ENCODE peak calls at places on chromosomes 5 and 9, in eight cellular contexts. D is transverse colon, P is heart left ventricle, S is right lobe of liver, U is HCT116, L is suprapubic skin, V is endothelial cell of umbilical vein, R is A549. X is an unnamed sample.

GRCh38 chr9:136031094-136031493 is 64.0 kb downstream of the NACC2 start:
- DNase-seq in D (no peak), P (no peak), S (no peak), U (no peak), L (no peak), V (no peak), R (no peak), X (no peak)

GRCh38 chr9:21994996-21995651 is 533 bp downstream of the CDKN2B-AS1 start:
- DNase-seq in D (peak; percentile 87), P (peak; percentile 77), S (peak; percentile 79), U (peak; percentile 56), L (peak; percentile 89), V (peak; percentile 69), R (no peak), X (peak; percentile 55)

GRCh38 chr9:122168356-122168755 is 8.6 kb downstream of the MORN5 start:
- DNase-seq in D (no peak), P (no peak), S (no peak), U (no peak), L (peak; percentile 11), V (peak; percentile 73), R (no peak), X (no peak)

GRCh38 chr5:108650997-108651396 is 96.7 kb upstream of the FER start:
- DNase-seq in D (no peak), P (no peak), S (no peak), U (no peak), L (no peak), V (peak; percentile 88), R (no peak), X (no peak)

GRCh38 chr5:107401470-107402085 is 269.2 kb downstream of the EFNA5 start:
- DNase-seq in D (no peak), P (no peak), S (no peak), U (no peak), L (no peak), V (no peak), R (no peak), X (no peak)

GRCh38 chr9:22307013-22307711 is 139.5 kb upstream of the DMRTA1 start:
- DNase-seq in D (no peak), P (no peak), S (no peak), U (peak; percentile 54), L (no peak), V (peak; percentile 54), R (peak; percentile 84), X (no peak)

GRCh38 chr5:118121258-118121657 is 867.1 kb downstream of the DTWD2 start:
- DNase-seq in D (no peak), P (no peak), S (no peak), U (no peak), L (no peak), V (no peak), R (no peak), X (no peak)

GRCh38 chr5:139765409-139766217 is 30.0 kb upstream of the PSD2 start:
- DNase-seq in D (peak; percentile 79), P (peak; percentile 82), S (peak; percentile 80), U (no peak), L (peak; percentile 88), V (peak; percentile 76), R (peak; percentile 76), X (no peak)

GRCh38 chr9:98995971-98996504 is 52.3 kb downstream of the COL15A1 start:
- DNase-seq in D (no peak), P (no peak), S (no peak), U (no peak), L (no peak), V (no peak), R (no peak), X (no peak)

GRCh38 chr9:98995059-98995665 is 51.5 kb downstream of the COL15A1 start:
- DNase-seq in D (peak; percentile 29), P (peak; percentile 86), S (no peak), U (no peak), L (peak; percentile 72), V (no peak), R (no peak), X (no peak)

GRCh38 chr9:98998441-98999151 is 54.9 kb downstream of the COL15A1 start:
- DNase-seq in D (peak; percentile 76), P (peak; percentile 91), S (peak; percentile 83), U (peak; percentile 54), L (peak; percentile 92), V (peak; percentile 50), R (peak; percentile 60), X (no peak)

GRCh38 chr9:98999152-98999525 is 55.4 kb downstream of the COL15A1 start:
- DNase-seq in D (no peak), P (peak; percentile 47), S (no peak), U (no peak), L (peak; percentile 68), V (no peak), R (no peak), X (no peak)

DNA sequence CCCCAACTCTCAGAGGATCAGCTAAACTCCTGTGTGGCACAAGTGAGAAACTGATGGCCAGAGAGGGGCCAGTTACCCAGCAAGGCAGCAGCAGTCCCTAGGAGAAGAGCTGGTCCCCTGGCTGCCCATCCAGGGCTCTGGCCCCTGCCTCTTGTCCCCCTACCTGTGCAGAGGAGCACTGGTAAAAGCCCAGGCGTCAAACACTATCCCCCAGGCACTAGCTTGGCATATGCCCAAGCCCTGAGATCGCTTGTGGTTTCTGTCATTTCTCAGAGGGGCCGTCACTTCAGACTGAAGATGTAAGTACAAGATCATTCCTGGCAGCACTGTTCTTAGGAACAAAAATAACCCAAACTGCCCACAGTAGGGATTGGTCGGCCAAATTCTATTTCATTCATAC is 53.9 kb downstream of the COL15A1 start:
- DNase-seq in D (no peak), P (peak; percentile 66), S (no peak), U (no peak), L (peak; percentile 70), V (no peak), R (no peak), X (no peak)
- H3K27ac ChIP-seq in D (peak overlapping the region; percentile 76), P (peak overlapping the region; percentile 84), S (no peak overlapping the region), U (no peak overlapping the region), L (no peak overlapping the region), V (no peak overlapping the region), R (no peak overlapping the region), X (no peak overlapping the region)

DNA sequence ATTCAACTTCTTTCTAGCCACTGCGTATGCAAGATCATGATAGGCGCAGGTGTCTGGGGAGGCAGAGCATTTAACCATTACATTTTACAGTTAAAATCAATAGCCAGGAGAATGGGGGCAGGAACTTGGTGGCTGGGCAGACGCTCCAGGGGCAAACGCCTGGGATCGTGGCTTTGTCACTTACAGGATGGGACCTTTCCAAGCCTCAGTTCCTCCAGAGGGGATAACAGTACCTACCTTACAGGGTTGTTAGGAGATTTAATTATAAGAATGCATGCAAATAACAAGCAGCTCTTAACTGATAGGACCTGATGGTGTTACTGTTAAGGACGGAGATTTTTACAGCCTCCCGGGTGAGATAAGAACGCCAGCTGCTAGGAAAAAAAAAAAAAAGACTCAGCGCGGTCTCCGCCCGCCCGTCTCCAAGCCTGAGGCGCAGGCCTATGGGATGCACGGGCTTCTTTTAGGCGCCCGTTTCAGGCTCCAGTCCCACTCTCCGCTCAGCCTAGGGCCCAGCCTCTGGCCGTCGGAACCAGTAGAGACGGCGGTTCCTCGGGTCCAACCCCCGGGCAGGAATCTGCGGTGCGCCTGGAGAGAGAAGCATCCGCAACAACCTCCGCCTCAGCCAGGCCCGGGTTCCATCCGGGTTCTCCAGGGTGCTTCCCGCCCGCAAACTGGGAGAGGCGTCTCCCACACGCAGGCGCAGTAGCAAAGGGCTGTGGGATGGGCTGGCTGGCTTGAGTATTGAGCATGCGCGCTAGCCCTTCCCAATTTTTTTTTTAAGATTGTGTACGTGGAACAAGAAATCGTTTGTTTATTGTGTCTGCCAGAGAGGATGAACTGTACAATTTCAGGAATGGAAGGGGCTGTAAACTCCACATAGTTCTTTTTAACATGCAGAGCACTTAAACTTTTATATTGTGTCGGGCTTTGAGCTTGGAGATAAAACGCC is at the start of gene FAM200C:
- DNase-seq in D (peak; percentile 91), P (peak; percentile 96), S (peak; percentile 92), U (peak; percentile 86), L (peak; percentile 94), V (peak; percentile 95), R (peak; percentile 94), X (peak; percentile 59)
- TF ChIP-seq POLR2A in D (peak; percentile 92), P (no peak), S (peak; percentile 75), U (peak; percentile 94), L (peak; percentile 72), V (peak; percentile 96), R (peak; percentile 93), X (peak; percentile 89)

DNA sequence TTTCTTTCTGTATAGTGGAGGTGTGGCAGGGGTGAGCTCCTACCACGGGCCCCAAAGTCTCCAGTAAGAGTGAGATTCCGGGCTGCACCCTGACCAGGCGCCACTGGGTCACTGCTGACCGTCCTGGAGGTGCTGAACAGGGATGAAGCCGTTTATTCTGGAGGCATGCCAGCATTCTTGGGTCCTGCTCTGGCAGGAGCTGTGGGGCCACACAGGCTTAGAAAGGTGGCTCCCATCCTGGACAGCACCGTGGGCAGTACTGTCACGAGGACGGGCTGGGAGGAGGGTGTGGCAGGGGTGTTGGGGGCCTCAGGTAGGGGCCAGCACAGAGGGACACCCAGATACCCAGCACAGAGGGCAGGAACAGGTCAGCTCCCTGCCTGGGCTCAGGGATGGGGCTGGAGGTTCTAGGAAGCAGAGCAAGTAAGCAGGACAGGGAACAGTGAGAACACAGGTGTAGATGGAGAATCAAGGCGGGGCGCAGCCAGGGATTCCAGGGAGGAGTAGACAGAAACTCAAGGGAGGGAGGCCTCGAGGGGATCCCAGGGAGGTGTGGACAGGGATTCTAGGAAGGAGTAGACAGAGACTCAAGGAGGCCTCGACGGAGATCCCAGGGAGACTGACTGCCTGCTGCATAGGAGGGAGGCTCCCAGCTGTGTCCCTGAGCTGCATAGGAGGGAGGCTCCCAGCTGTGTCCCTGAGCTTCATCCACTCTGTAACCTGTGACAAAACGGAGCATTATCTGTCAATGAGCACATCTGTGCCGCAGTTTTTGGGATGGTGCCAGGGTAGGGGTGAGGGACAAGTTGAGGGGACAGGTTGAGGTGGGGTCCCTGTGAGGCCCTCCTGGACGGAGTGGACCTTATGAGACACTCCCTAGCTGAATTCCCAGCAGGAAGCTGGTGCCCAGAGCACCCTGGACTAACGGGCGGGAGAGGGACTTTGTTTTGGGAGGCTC is 1.1 kb upstream of the PLEKHG4B start:
- DNase-seq in D (no peak), P (no peak), S (no peak), U (no peak), L (peak; percentile 78), V (no peak), R (no peak), X (no peak)
- H3K27ac ChIP-seq in D (no peak overlapping the region), P (no peak overlapping the region), S (no peak overlapping the region), U (no peak overlapping the region), L (no peak overlapping the region), V (no peak overlapping the region), R (no peak overlapping the region), X (no peak overlapping the region)

DNA sequence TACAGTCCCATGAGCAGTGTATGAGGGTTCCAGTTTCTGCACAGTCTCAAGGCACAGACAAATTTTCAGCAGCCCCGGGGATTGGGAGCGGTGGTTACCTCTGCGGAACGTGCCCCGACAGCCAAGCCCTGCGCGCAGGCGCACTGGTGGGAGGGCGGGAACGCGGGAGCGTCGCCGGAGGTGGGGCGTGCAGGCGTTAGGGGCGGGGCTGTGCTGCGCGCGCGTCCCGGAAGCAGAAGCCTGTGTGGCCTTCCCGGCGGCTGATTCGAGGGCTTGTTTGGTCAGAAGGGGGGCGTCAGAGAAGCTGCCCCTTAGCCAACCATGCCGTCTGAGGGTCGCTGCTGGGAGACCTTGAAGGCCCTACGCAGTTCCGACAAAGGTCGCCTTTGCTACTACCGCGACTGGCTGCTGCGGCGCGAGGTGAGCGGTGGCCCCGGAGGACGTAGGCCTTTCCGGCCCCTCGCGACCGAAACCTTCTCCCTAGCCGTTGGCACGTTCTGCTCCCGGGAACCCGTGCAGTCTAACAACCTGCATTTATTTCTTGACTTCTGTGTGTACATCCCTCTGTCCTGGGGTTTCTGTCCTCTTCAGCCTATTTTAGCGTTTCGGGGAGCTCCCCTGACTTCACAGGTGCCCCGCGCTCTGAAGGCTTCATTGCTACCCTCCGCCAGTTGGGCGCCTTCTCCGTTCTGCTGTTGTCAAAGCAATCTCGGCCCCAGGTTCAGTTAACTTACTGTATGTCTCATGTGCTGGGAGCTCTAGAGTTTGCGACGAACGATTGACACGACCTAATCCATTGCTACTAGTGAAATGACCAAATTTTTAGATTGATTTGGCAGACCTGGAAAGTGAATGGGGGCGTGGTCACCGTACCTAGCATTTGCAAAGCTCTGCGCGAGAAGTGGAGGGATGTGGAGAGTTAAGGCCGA is at the start of gene GLE1:
- DNase-seq in D (peak; percentile 97), P (peak; percentile 97), S (peak; percentile 97), U (peak; percentile 83), L (peak; percentile 95), V (peak; percentile 94), R (peak; percentile 94), X (peak; percentile 82)
- TF ChIP-seq POLR2A in D (peak; percentile 85), P (no peak), S (peak; percentile 56), U (peak; percentile 94), L (peak; percentile 54), V (peak; percentile 93), R (peak; percentile 91), X (peak; percentile 87)